ENCODE peak calls at places on chromosome 1, in six cellular contexts. One of them, this sample, is unnamed.

GRCh38 chr1:227945891-227946623 is 1.7 kb downstream of the WNT9A start:
- DNase-seq in colonic mucosa: peak; percentile 80
- DNase-seq in choroid plexus epithelial cell: peak; percentile 44
- DNase-seq in neuronal stem cell: no peak
- DNase-seq in hepatocyte: peak; percentile 85
- DNase-seq in A673: no peak
- DNase-seq in this sample: peak; percentile 79

GRCh38 chr1:96508226-96508625 is 213.4 kb upstream of the PTBP2 start:
- DNase-seq in colonic mucosa: no peak
- DNase-seq in hepatocyte: no peak
- DNase-seq in neuronal stem cell: no peak
- DNase-seq in A673: no peak
- DNase-seq in choroid plexus epithelial cell: no peak
- DNase-seq in this sample: no peak

GRCh38 chr1:71307451-71307850 is 226.6 kb upstream of the ZRANB2 start:
- DNase-seq in colonic mucosa: peak; percentile 25
- DNase-seq in hepatocyte: no peak
- DNase-seq in neuronal stem cell: no peak
- DNase-seq in A673: peak; percentile 81
- DNase-seq in choroid plexus epithelial cell: peak; percentile 8
- DNase-seq in this sample: no peak

GRCh38 chr1:200314085-200314750 is 95.6 kb downstream of the ZNF281 start:
- DNase-seq in A673: no peak
- DNase-seq in choroid plexus epithelial cell: peak; percentile 77
- DNase-seq in neuronal stem cell: no peak
- DNase-seq in hepatocyte: no peak
- DNase-seq in colonic mucosa: no peak
- DNase-seq in this sample: no peak

GRCh38 chr1:113353581-113353980 is 36.7 kb upstream of the MAGI3 start:
- DNase-seq in choroid plexus epithelial cell: no peak
- DNase-seq in neuronal stem cell: no peak
- DNase-seq in colonic mucosa: no peak
- DNase-seq in hepatocyte: no peak
- DNase-seq in A673: no peak
- DNase-seq in this sample: no peak

GRCh38 chr1:203691454-203691853 is 64.8 kb downstream of the ATP2B4 start:
- DNase-seq in A673: no peak
- DNase-seq in hepatocyte: no peak
- DNase-seq in colonic mucosa: no peak
- DNase-seq in choroid plexus epithelial cell: no peak
- DNase-seq in neuronal stem cell: no peak
- DNase-seq in this sample: no peak

GRCh38 chr1:79741720-79742421 is 735.3 kb upstream of the ADGRL4 start:
- DNase-seq in hepatocyte: no peak
- DNase-seq in neuronal stem cell: no peak
- DNase-seq in choroid plexus epithelial cell: no peak
- DNase-seq in A673: no peak
- DNase-seq in colonic mucosa: no peak
- DNase-seq in this sample: no peak

GRCh38 chr1:155320252-155320651 is 442 bp upstream of the RUSC1 start:
- DNase-seq in hepatocyte: no peak
- DNase-seq in neuronal stem cell: no peak
- DNase-seq in colonic mucosa: no peak
- DNase-seq in A673: no peak
- DNase-seq in choroid plexus epithelial cell: no peak
- DNase-seq in this sample: no peak

GRCh38 chr1:201925301-201925567 is 21.1 kb downstream of the LMOD1 start:
- DNase-seq in A673: no peak
- DNase-seq in colonic mucosa: no peak
- DNase-seq in choroid plexus epithelial cell: no peak
- DNase-seq in hepatocyte: no peak
- DNase-seq in neuronal stem cell: no peak
- DNase-seq in this sample: no peak

GRCh38 chr1:10794724-10795304 is 1.6 kb downstream of the CASZ1 start:
- DNase-seq in choroid plexus epithelial cell: peak; percentile 13
- DNase-seq in colonic mucosa: peak; percentile 40
- DNase-seq in A673: peak; percentile 23
- DNase-seq in hepatocyte: peak; percentile 24
- DNase-seq in neuronal stem cell: no peak
- DNase-seq in this sample: peak; percentile 49

GRCh38 chr1:234531181-234532132 is 52.5 kb upstream of the TARBP1 start:
- DNase-seq in neuronal stem cell: no peak
- DNase-seq in hepatocyte: peak; percentile 49
- DNase-seq in colonic mucosa: no peak
- DNase-seq in A673: no peak
- DNase-seq in choroid plexus epithelial cell: peak; percentile 87
- DNase-seq in this sample: peak; percentile 82

GRCh38 chr1:31181515-31182343 is 58.0 kb downstream of the NKAIN1 start:
- DNase-seq in choroid plexus epithelial cell: peak; percentile 56
- DNase-seq in colonic mucosa: peak; percentile 66
- DNase-seq in A673: peak; percentile 50
- DNase-seq in hepatocyte: peak; percentile 70
- DNase-seq in neuronal stem cell: no peak
- DNase-seq in this sample: peak; percentile 37

GRCh38 chr1:54485417-54485816 is 62.6 kb upstream of the ACOT11 start:
- DNase-seq in choroid plexus epithelial cell: no peak
- DNase-seq in colonic mucosa: no peak
- DNase-seq in A673: peak; percentile 38
- DNase-seq in neuronal stem cell: no peak
- DNase-seq in hepatocyte: peak; percentile 5
- DNase-seq in this sample: no peak

GRCh38 chr1:67749844-67750689 is 65.1 kb downstream of the GADD45A start:
- DNase-seq in neuronal stem cell: no peak
- DNase-seq in hepatocyte: peak; percentile 73
- DNase-seq in colonic mucosa: no peak
- DNase-seq in A673: peak; percentile 71
- DNase-seq in choroid plexus epithelial cell: peak; percentile 89
- DNase-seq in this sample: no peak

DNA sequence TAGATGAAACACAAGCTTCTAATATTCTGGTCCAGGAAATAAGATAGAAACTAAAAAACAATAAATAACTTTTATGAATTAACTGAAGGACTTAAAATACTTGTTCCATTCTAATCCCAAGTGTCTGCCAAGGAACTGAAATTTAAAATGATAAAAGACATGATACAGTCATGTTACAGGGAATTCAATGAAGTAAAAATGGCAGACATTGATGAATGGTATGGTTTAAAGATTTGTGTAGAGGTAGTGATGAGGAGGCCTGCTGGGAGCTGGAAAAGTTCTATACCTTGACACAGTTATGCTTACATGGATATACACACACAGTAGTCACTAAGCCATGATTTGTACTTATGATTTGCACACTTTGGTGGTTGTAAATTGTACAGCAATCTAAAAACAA is 2.1 kb upstream of the UBR4 start:
- DNase-seq in neuronal stem cell: no peak
- DNase-seq in A673: no peak
- DNase-seq in hepatocyte: no peak
- DNase-seq in choroid plexus epithelial cell: no peak
- DNase-seq in colonic mucosa: no peak
- DNase-seq in this sample: no peak
- H3K4me3 ChIP-seq in neuronal stem cell: no peak overlapping the region
- H3K4me3 ChIP-seq in A673: peak overlapping the region; percentile 19
- H3K4me3 ChIP-seq in hepatocyte: no peak overlapping the region
- H3K4me3 ChIP-seq in choroid plexus epithelial cell: no peak overlapping the region
- H3K4me3 ChIP-seq in colonic mucosa: no peak overlapping the region
- H3K4me3 ChIP-seq in this sample: no peak overlapping the region

DNA sequence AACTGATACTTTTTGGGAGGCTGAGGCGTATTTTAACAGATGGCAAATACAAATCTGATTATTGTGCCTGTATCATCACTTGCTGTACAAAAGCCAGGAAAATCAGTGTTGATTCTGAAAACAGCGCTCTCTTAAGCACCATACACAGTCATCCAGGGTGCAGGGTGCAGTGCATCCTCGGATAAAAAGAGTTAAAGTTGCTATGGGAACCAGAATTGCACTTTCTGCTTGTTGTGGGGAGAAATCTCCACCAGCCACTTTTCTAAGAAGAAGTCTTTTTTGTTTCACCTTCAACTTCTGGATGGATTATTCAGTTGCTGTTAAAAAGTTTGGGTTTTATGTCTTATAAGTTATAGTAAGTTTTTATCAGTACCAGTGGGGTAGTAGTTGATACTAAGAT is 3.8 kb downstream of the LAMC1 start:
- DNase-seq in hepatocyte: no peak
- DNase-seq in neuronal stem cell: no peak
- DNase-seq in A673: no peak
- DNase-seq in choroid plexus epithelial cell: peak; percentile 40
- DNase-seq in colonic mucosa: no peak
- DNase-seq in this sample: no peak
- H3K4me3 ChIP-seq in hepatocyte: no peak overlapping the region
- H3K4me3 ChIP-seq in neuronal stem cell: peak overlapping the region; percentile 91
- H3K4me3 ChIP-seq in A673: no peak overlapping the region
- H3K4me3 ChIP-seq in choroid plexus epithelial cell: no peak overlapping the region
- H3K4me3 ChIP-seq in colonic mucosa: peak overlapping the region; percentile 5
- H3K4me3 ChIP-seq in this sample: peak overlapping the region; percentile 90

DNA sequence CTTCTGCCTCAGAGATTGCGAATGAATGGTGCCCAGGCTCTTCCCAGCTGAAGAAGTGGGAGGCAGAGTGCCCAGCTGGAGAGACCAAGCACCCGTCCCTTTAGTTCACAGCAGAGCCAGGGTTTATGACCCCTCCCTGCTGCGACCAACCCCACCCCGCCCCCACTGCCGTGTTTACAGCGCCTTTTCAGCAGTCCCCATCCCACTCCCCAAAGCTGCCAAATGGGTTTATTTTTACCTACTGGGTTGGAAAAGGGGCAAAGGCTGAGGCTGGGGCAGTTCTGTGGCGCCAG is 23.6 kb downstream of the DYRK3 start:
- DNase-seq in colonic mucosa: no peak
- DNase-seq in choroid plexus epithelial cell: no peak
- DNase-seq in A673: no peak
- DNase-seq in hepatocyte: no peak
- DNase-seq in neuronal stem cell: no peak
- DNase-seq in this sample: peak; percentile 49
- H3K4me3 ChIP-seq in colonic mucosa: no peak overlapping the region
- H3K4me3 ChIP-seq in choroid plexus epithelial cell: no peak overlapping the region
- H3K4me3 ChIP-seq in A673: no peak overlapping the region
- H3K4me3 ChIP-seq in hepatocyte: no peak overlapping the region
- H3K4me3 ChIP-seq in neuronal stem cell: no peak overlapping the region
- H3K4me3 ChIP-seq in this sample: no peak overlapping the region

GRCh38 chr1:84997667-84998600 is 1.0 kb upstream of the MCOLN2 start:
- DNase-seq in A673: peak; percentile 34
- DNase-seq in choroid plexus epithelial cell: peak; percentile 16
- DNase-seq in neuronal stem cell: peak; percentile 18
- DNase-seq in colonic mucosa: peak; percentile 27
- DNase-seq in hepatocyte: peak; percentile 25
- DNase-seq in this sample: no peak
- H3K4me3 ChIP-seq in A673: peak overlapping the region; percentile 57
- H3K4me3 ChIP-seq in choroid plexus epithelial cell: peak overlapping the region; percentile 63
- H3K4me3 ChIP-seq in neuronal stem cell: peak overlapping the region; percentile 35
- H3K4me3 ChIP-seq in colonic mucosa: peak overlapping the region; percentile 80
- H3K4me3 ChIP-seq in hepatocyte: peak overlapping the region; percentile 77
- H3K4me3 ChIP-seq in this sample: peak overlapping the region; percentile 48

GRCh38 chr1:206923961-206924548 is 2.3 kb upstream of the FCMR start:
- DNase-seq in neuronal stem cell: no peak
- DNase-seq in A673: no peak
- DNase-seq in hepatocyte: no peak
- DNase-seq in choroid plexus epithelial cell: no peak
- DNase-seq in colonic mucosa: no peak
- DNase-seq in this sample: no peak

GRCh38 chr1:206921772-206922265 is at the start of gene FCMR:
- DNase-seq in neuronal stem cell: no peak
- DNase-seq in hepatocyte: no peak
- DNase-seq in A673: no peak
- DNase-seq in choroid plexus epithelial cell: peak; percentile 13
- DNase-seq in colonic mucosa: no peak
- DNase-seq in this sample: peak; percentile 26

GRCh38 chr1:206923009-206923960 is 1.5 kb upstream of the FCMR start:
- DNase-seq in colonic mucosa: no peak
- DNase-seq in neuronal stem cell: no peak
- DNase-seq in hepatocyte: no peak
- DNase-seq in A673: no peak
- DNase-seq in choroid plexus epithelial cell: no peak
- DNase-seq in this sample: no peak

GRCh38 chr1:206924549-206925115 is 2.9 kb upstream of the FCMR start:
- DNase-seq in neuronal stem cell: no peak
- DNase-seq in A673: no peak
- DNase-seq in colonic mucosa: no peak
- DNase-seq in hepatocyte: no peak
- DNase-seq in choroid plexus epithelial cell: no peak
- DNase-seq in this sample: no peak

GRCh38 chr1:206922524-206922923 is 783 bp upstream of the FCMR start:
- DNase-seq in A673: no peak
- DNase-seq in choroid plexus epithelial cell: no peak
- DNase-seq in hepatocyte: no peak
- DNase-seq in neuronal stem cell: no peak
- DNase-seq in colonic mucosa: no peak
- DNase-seq in this sample: no peak
- H3K4me3 ChIP-seq in A673: no peak overlapping the region
- H3K4me3 ChIP-seq in choroid plexus epithelial cell: no peak overlapping the region
- H3K4me3 ChIP-seq in hepatocyte: no peak overlapping the region
- H3K4me3 ChIP-seq in neuronal stem cell: no peak overlapping the region
- H3K4me3 ChIP-seq in colonic mucosa: no peak overlapping the region
- H3K4me3 ChIP-seq in this sample: no peak overlapping the region

GRCh38 chr1:104868794-104869193 is 1119.1 kb downstream of the AMY1C start:
- DNase-seq in neuronal stem cell: no peak
- DNase-seq in choroid plexus epithelial cell: no peak
- DNase-seq in colonic mucosa: no peak
- DNase-seq in A673: no peak
- DNase-seq in hepatocyte: no peak
- DNase-seq in this sample: no peak
- H3K4me3 ChIP-seq in neuronal stem cell: no peak overlapping the region
- H3K4me3 ChIP-seq in choroid plexus epithelial cell: no peak overlapping the region
- H3K4me3 ChIP-seq in colonic mucosa: no peak overlapping the region
- H3K4me3 ChIP-seq in A673: no peak overlapping the region
- H3K4me3 ChIP-seq in hepatocyte: no peak overlapping the region
- H3K4me3 ChIP-seq in this sample: no peak overlapping the region

GRCh38 chr1:229068266-229069043 is 202.5 kb upstream of the RAB4A start:
- DNase-seq in choroid plexus epithelial cell: peak; percentile 65
- DNase-seq in A673: no peak
- DNase-seq in hepatocyte: no peak
- DNase-seq in neuronal stem cell: no peak
- DNase-seq in colonic mucosa: no peak
- DNase-seq in this sample: peak; percentile 50
- H3K4me3 ChIP-seq in choroid plexus epithelial cell: no peak overlapping the region
- H3K4me3 ChIP-seq in A673: no peak overlapping the region
- H3K4me3 ChIP-seq in hepatocyte: no peak overlapping the region
- H3K4me3 ChIP-seq in neuronal stem cell: no peak overlapping the region
- H3K4me3 ChIP-seq in colonic mucosa: no peak overlapping the region
- H3K4me3 ChIP-seq in this sample: no peak overlapping the region